ENCODE peak calls at places on chromosomes 11 and 22, in eight cellular contexts. W is left ventricle myocardium inferior; G is immature natural killer cell; Y is H1; U is retina; A is pulmonary artery endothelial cell; N is naive thymus-derived CD8-positive, alpha-beta T cell; E is NCI-H510A. K is an unnamed sample.

GRCh38 chr11:2928605-2929510 is at the start of gene PHLDA2:
- DNase-seq in U (peak), W (peak), A (no peak), Y (no peak), N (peak), G (peak), E (no peak), K (no peak)

GRCh38 chr22:47810505-47811500 is 1048.4 kb downstream of the TBC1D22A start:
- DNase-seq in N (no peak), Y (no peak), E (no peak), W (no peak), U (peak), A (no peak), G (no peak), K (no peak)

GRCh38 chr11:111137846-111138245 is 107.7 kb upstream of the POU2AF2 start:
- DNase-seq in G (no peak), E (no peak), A (no peak), U (no peak), W (no peak), N (no peak), Y (no peak), K (no peak)

GRCh38 chr11:12430351-12430750 is 53.0 kb downstream of the PARVA start:
- DNase-seq in U (no peak), W (no peak), E (no peak), A (no peak), Y (no peak), G (no peak), N (no peak), K (no peak)

GRCh38 chr11:117230286-117230961 is 1.4 kb downstream of the PCSK7 start:
- DNase-seq in Y (no peak), U (no peak), W (no peak), A (no peak), N (peak), E (no peak), G (peak), K (no peak)

GRCh38 chr11:91272089-91272488 is 952.5 kb upstream of the FAT3 start:
- DNase-seq in Y (no peak), G (no peak), E (no peak), A (no peak), W (no peak), U (no peak), N (no peak), K (no peak)

GRCh38 chr22:33044059-33044458 is 14.1 kb downstream of the SYN3 start:
- DNase-seq in A (no peak), E (no peak), Y (no peak), N (no peak), G (no peak), W (no peak), U (no peak), K (no peak)

GRCh38 chr11:128757235-128757711 is 63.4 kb downstream of the FLI1 start:
- DNase-seq in N (peak), Y (no peak), G (peak), W (no peak), A (peak), U (no peak), E (no peak), K (no peak)

GRCh38 chr22:37324340-37325023 is 42.2 kb downstream of the CYTH4 start:
- DNase-seq in N (no peak), A (no peak), Y (no peak), W (no peak), G (no peak), E (no peak), U (peak), K (no peak)

GRCh38 chr11:2444301-2445106 is at the start of the genes KCNQ1 and TRPM5:
- DNase-seq in G (peak), U (no peak), W (peak), N (peak), E (no peak), A (no peak), Y (no peak), K (no peak)

GRCh38 chr22:31269892-31270574 is 22.3 kb downstream of the PIK3IP1 start:
- DNase-seq in N (no peak), U (no peak), W (no peak), G (no peak), E (no peak), Y (no peak), A (no peak), K (no peak)

GRCh38 chr11:116557261-116557660 is 215.5 kb downstream of the BUD13 start:
- DNase-seq in G (no peak), N (no peak), Y (no peak), A (no peak), E (no peak), U (no peak), W (no peak), K (no peak)

GRCh38 chr11:118843518-118843917 is 40.2 kb upstream of the CXCR5 start:
- DNase-seq in G (no peak), Y (no peak), W (no peak), E (no peak), N (no peak), U (no peak), A (no peak), K (no peak)

GRCh38 chr11:44096360-44097188 is 1.1 kb downstream of the EXT2 start:
- DNase-seq in A (no peak), U (no peak), Y (no peak), W (no peak), E (no peak), G (no peak), N (no peak), K (no peak)

GRCh38 chr11:69284081-69284511 is 9.9 kb upstream of the MYEOV start:
- DNase-seq in N (no peak), W (no peak), E (no peak), G (no peak), A (no peak), U (no peak), Y (no peak), K (no peak)